ENCODE peak calls at places on chromosomes 12 and 14, in eight cellular contexts. K is thoracic aorta; G is mammary epithelial cell; A is esophagus squamous epithelium; T is HEK293T; F is activated gamma-delta T cell treated with anti-CD3 and anti-CD28 coated beads, Interleukin-2, amount 50 U/mL, for 16 hours; Y is AG04449; S is HTR-8/SVneo. I is an unnamed sample.

GRCh38 chr12:111274820-111275219 is 94.1 kb downstream of the PHETA1 start:
- DNase-seq in K (no peak), G (no peak), A (no peak), T (peak), F (no peak), Y (no peak), S (peak), I (no peak)

GRCh38 chr14:80216818-80217217 is 5.5 kb upstream of the DIO2 start:
- DNase-seq in K (no peak), G (no peak), A (no peak), T (no peak), F (no peak), Y (no peak), S (no peak), I (peak)

GRCh38 chr12:108565976-108566375 is 3.6 kb downstream of the ISCU start:
- DNase-seq in K (no peak), G (peak), A (no peak), T (no peak), F (peak), Y (no peak), S (no peak), I (peak)

GRCh38 chr12:52837781-52838736 is 3.9 kb upstream of the KRT79 start:
- DNase-seq in K (no peak), G (no peak), A (no peak), T (no peak), F (no peak), Y (no peak), S (no peak), I (no peak)

GRCh38 chr14:77663289-77663688 is 44.5 kb downstream of the ALKBH1 start:
- DNase-seq in K (no peak), G (peak), A (no peak), T (no peak), F (no peak), Y (no peak), S (peak), I (peak)

GRCh38 chr12:71768900-71769299 is 14.2 kb downstream of the RAB21 start:
- DNase-seq in K (no peak), G (no peak), A (no peak), T (no peak), F (no peak), Y (no peak), S (no peak), I (no peak)

GRCh38 chr14:105711058-105711620 is 184.8 kb downstream of the TMEM121 start:
- DNase-seq in K (no peak), G (no peak), A (no peak), T (no peak), F (no peak), Y (no peak), S (no peak), I (no peak)

GRCh38 chr12:67732857-67733256 is 84.3 kb downstream of the DYRK2 start:
- DNase-seq in K (no peak), G (no peak), A (no peak), T (no peak), F (no peak), Y (no peak), S (no peak), I (no peak)

GRCh38 chr12:6896846-6897435 is 7.7 kb upstream of the LRRC23 start:
- DNase-seq in K (no peak), G (no peak), A (no peak), T (no peak), F (no peak), Y (no peak), S (no peak), I (no peak)

GRCh38 chr12:69511469-69511868 is 41.3 kb downstream of the FRS2 start:
- DNase-seq in K (no peak), G (no peak), A (no peak), T (no peak), F (no peak), Y (no peak), S (no peak), I (no peak)

GRCh38 chr12:46386360-46386867 is 13.8 kb upstream of the SLC38A2 start:
- DNase-seq in K (no peak), G (peak), A (no peak), T (no peak), F (no peak), Y (peak), S (no peak), I (peak)

GRCh38 chr12:107749094-107749493 is 11.8 kb downstream of the PRDM4 start:
- DNase-seq in K (no peak), G (peak), A (no peak), T (no peak), F (no peak), Y (no peak), S (no peak), I (peak)

GRCh38 chr12:2299207-2299606 is 246.4 kb downstream of the CACNA1C start:
- DNase-seq in K (no peak), G (no peak), A (no peak), T (no peak), F (no peak), Y (no peak), S (no peak), I (no peak)

GRCh38 chr12:20451759-20452158 is 83.4 kb downstream of the PDE3A start:
- DNase-seq in K (no peak), G (no peak), A (no peak), T (no peak), F (no peak), Y (peak), S (peak), I (no peak)

GRCh38 chr12:3127832-3128231 is 50.7 kb downstream of the TSPAN9 start:
- DNase-seq in K (no peak), G (no peak), A (no peak), T (no peak), F (no peak), Y (no peak), S (no peak), I (no peak)

GRCh38 chr14:96584199-96584906 is 82.2 kb downstream of the PAPOLA start:
- DNase-seq in K (no peak), G (peak), A (no peak), T (peak), F (no peak), Y (no peak), S (peak), I (peak)

GRCh38 chr12:63991036-63991547 is 146.6 kb downstream of the SRGAP1 start:
- DNase-seq in K (no peak), G (peak), A (no peak), T (no peak), F (no peak), Y (no peak), S (no peak), I (no peak)

GRCh38 chr12:103423061-103423473 is 72.7 kb downstream of the C12orf42 start:
- DNase-seq in K (no peak), G (no peak), A (no peak), T (no peak), F (no peak), Y (no peak), S (no peak), I (no peak)

GRCh38 chr12:27595231-27595642 is 71.2 kb downstream of the PPFIBP1 start:
- DNase-seq in K (peak), G (no peak), A (no peak), T (no peak), F (no peak), Y (no peak), S (no peak), I (no peak)

GRCh38 chr12:105725054-105725453 is 394.6 kb downstream of the C12orf75 start:
- DNase-seq in K (no peak), G (no peak), A (no peak), T (no peak), F (no peak), Y (no peak), S (no peak), I (no peak)

GRCh38 chr14:75315143-75315542 is 36.5 kb downstream of the FOS start:
- DNase-seq in K (no peak), G (peak), A (no peak), T (no peak), F (no peak), Y (no peak), S (no peak), I (no peak)

GRCh38 chr12:6827437-6827894 is 741 bp upstream of the P3H3 start:
- DNase-seq in K (peak), G (peak), A (no peak), T (peak), F (no peak), Y (no peak), S (peak), I (peak)

GRCh38 chr14:24342889-24343288 is 3.1 kb upstream of the RIPK3 start:
- DNase-seq in K (no peak), G (no peak), A (no peak), T (no peak), F (no peak), Y (no peak), S (no peak), I (no peak)

GRCh38 chr14:76550534-76550933 is 174.6 kb downstream of the ESRRB start:
- DNase-seq in K (no peak), G (peak), A (no peak), T (no peak), F (no peak), Y (no peak), S (peak), I (peak)

GRCh38 chr12:4856556-4856955 is 53.1 kb upstream of the KCNA1 start:
- DNase-seq in K (no peak), G (no peak), A (no peak), T (no peak), F (no peak), Y (no peak), S (no peak), I (no peak)

GRCh38 chr14:106635569-106635968 is 1109.2 kb downstream of the TMEM121 start:
- DNase-seq in K (no peak), G (no peak), A (no peak), T (no peak), F (no peak), Y (no peak), S (no peak), I (no peak)